ENCODE peak calls at places on chromosome 11, in ten cellular contexts. I is GM12891, R is transverse colon, S is IMR-90, U is prostate gland, Z is uterus, O is tibial nerve, A is sigmoid colon, N is A549, G is heart left ventricle. B is an unnamed sample.

GRCh38 chr11:93059074-93059957 is 89.9 kb downstream of the MTNR1B start:
- DNase-seq in R (no peak), Z (no peak), S (peak; percentile 90), O (no peak), G (no peak), U (no peak), N (no peak), A (no peak), I (no peak), B (no peak)

GRCh38 chr11:71193431-71193830 is 58.9 kb downstream of the SHANK2 start:
- DNase-seq in S (no peak), R (no peak), O (no peak), Z (no peak), N (no peak), I (no peak), G (no peak), U (no peak), A (no peak), B (no peak)

GRCh38 chr11:130457909-130458729 is 9.7 kb downstream of the ADAMTS15 start:
- DNase-seq in R (no peak), G (peak; percentile 73), U (peak; percentile 22), N (no peak), Z (no peak), I (no peak), O (no peak), A (no peak), S (no peak), B (no peak)

GRCh38 chr11:15885913-15886698 is 470.2 kb downstream of the SOX6 start:
- DNase-seq in R (no peak), N (no peak), A (no peak), Z (no peak), G (no peak), U (no peak), S (no peak), O (no peak), I (no peak), B (no peak)

GRCh38 chr11:128424867-128425285 is 162.5 kb downstream of the ETS1 start:
- DNase-seq in A (no peak), Z (no peak), G (peak; percentile 64), N (peak; percentile 8), S (peak; percentile 66), O (no peak), R (peak; percentile 86), I (no peak), U (no peak), B (no peak)

GRCh38 chr11:97909544-97910394 is 1111.0 kb upstream of the CNTN5 start:
- DNase-seq in Z (no peak), N (no peak), I (no peak), A (no peak), R (no peak), G (no peak), U (no peak), O (no peak), S (peak; percentile 57), B (no peak)

GRCh38 chr11:96284917-96285316 is 58.1 kb downstream of the MAML2 start:
- DNase-seq in S (no peak), A (no peak), N (no peak), O (no peak), U (no peak), G (no peak), R (no peak), I (no peak), Z (no peak), B (no peak)

GRCh38 chr11:118002010-118002540 is 15.9 kb downstream of the IL10RA start:
- DNase-seq in R (peak; percentile 9), A (no peak), N (no peak), S (no peak), Z (no peak), I (no peak), U (no peak), G (no peak), O (no peak), B (no peak)

GRCh38 chr11:2778630-2779498 is 79.1 kb upstream of the KCNQ1OT1 start:
- DNase-seq in O (peak; percentile 45), I (peak; percentile 70), G (peak; percentile 83), N (peak; percentile 26), A (peak; percentile 93), R (peak; percentile 86), S (peak; percentile 63), U (peak; percentile 87), Z (peak; percentile 77), B (peak; percentile 41)

GRCh38 chr11:128226106-128226716 is 361.1 kb downstream of the ETS1 start:
- DNase-seq in S (no peak), N (no peak), G (no peak), O (no peak), I (no peak), Z (no peak), A (no peak), R (no peak), U (no peak), B (no peak)

GRCh38 chr11:96744697-96745096 is 354.9 kb downstream of the JRKL start:
- DNase-seq in N (no peak), G (no peak), A (no peak), I (no peak), S (peak; percentile 16), Z (no peak), U (no peak), R (no peak), O (no peak), B (no peak)

DNA sequence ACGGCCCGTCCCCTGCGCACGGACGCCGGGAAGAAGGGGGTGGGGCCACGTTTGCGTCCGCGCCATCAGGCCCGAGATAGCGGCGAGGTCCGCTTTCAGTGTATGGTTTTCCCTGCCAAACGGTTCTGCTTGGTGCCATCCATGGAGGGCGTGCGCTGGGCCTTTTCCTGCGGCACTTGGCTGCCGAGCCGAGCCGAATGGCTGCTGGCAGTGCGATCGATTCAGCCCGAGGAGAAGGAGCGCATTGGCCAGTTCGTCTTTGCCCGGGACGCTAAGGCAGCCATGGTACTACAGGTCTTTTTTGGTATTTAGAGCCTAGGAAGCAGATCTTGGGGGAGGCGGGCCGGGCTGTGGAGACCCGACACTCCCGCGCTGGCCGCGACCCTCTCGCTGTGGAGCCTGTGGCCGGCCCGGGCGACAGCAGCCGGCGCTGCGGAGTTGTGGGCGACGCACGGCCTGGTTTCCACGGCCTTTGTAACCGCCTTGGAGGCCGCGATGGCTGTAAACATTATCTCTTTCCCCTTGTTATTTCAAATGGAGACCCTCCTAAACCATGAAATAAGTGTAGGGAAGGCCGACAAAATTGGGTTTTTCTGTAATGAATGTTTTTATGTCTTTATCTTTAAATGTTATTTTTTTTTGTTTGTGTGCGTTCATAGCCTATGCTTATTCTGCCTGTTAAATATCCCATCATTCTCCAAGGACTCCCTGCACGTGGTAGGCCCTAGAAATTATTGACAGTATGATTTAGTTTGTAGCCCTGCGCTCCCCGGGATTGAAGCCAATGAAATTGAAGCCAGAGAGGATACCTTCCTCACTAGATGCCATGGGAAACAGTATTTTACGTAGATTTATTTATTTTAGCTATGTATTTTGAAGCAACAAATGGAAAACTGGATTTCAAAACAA is at the start of gene AASDHPPT:
- DNase-seq in R (no peak), G (no peak), O (peak; percentile 16), A (no peak), I (no peak), N (peak; percentile 59), U (peak; percentile 30), S (peak; percentile 29), Z (peak; percentile 21), B (peak; percentile 79)
- TF ChIP-seq POLR2A in R (peak; percentile 28), G (no peak), O (no peak), A (peak; percentile 30), I (peak; percentile 68), N (peak; percentile 86), U (no peak), S (peak; percentile 81), Z (peak; percentile 51), B (peak; percentile 88)

DNA sequence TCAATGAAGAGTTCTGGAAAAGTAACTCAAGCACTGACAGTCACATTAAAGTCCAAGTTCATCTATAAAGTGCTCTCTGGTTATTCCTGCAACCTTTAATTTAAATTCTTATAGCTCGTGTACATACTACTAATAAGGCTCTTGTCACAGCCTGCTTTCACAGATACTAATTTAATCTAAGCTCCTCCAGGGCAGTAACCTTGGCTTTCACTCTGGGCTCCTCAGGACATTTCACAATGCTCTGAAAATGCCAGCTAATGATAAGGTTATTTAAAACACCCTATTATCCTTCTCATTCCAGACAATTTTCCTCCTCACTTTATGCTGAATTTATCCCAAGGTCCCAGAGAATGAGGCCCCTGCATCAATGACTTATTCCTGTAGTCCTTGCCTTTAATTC is 242.7 kb upstream of the CCDC90B start:
- DNase-seq in U (no peak), N (no peak), R (no peak), G (no peak), S (no peak), Z (no peak), O (no peak), A (no peak), I (no peak), B (no peak)
- TF ChIP-seq POLR2A in U (no peak), N (no peak), R (no peak), G (no peak), S (no peak), Z (no peak), O (no peak), A (no peak), I (no peak), B (no peak)

DNA sequence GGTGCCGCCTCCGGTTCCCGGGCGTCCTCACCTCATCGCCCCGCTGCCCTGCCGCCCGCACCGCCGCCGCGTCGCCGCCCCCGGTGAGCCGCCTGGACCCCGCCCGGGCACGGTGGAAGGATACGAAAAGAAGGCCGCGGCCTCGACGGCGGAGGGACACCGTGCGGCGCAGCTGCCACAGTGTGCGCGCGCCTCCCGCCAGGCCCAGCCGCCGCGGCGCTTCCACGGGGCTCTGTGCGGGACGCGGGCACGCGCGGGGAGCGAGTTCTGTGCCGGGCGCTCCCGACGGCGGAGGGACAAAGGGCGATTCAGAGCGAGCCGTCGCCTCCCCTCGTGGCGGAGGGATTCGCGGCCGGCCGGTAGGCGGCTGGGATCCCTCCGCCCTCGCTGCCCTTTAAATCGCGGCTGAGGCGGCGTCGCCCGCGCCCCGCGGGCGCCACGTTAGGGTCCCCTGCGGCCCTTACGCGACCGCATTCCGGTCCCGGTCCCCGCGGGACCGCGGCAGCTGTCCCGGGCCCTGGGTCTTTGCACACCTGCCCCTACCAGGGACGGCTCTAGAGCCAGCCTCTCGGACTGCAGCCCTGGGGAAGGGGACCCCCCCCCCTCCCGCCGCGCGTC is 568 bp upstream of the KMT5B start:
- DNase-seq in O (peak; percentile 79), N (peak; percentile 98), G (peak; percentile 94), A (peak; percentile 96), S (peak; percentile 96), U (peak; percentile 87), Z (peak; percentile 90), I (peak; percentile 81), R (peak; percentile 89), B (peak; percentile 87)
- TF ChIP-seq POLR2A in O (peak; percentile 92), N (peak; percentile 98), G (peak; percentile 88), A (peak; percentile 92), S (peak; percentile 93), U (peak; percentile 91), Z (peak; percentile 92), I (peak; percentile 95), R (peak; percentile 98), B (peak; percentile 99)

DNA sequence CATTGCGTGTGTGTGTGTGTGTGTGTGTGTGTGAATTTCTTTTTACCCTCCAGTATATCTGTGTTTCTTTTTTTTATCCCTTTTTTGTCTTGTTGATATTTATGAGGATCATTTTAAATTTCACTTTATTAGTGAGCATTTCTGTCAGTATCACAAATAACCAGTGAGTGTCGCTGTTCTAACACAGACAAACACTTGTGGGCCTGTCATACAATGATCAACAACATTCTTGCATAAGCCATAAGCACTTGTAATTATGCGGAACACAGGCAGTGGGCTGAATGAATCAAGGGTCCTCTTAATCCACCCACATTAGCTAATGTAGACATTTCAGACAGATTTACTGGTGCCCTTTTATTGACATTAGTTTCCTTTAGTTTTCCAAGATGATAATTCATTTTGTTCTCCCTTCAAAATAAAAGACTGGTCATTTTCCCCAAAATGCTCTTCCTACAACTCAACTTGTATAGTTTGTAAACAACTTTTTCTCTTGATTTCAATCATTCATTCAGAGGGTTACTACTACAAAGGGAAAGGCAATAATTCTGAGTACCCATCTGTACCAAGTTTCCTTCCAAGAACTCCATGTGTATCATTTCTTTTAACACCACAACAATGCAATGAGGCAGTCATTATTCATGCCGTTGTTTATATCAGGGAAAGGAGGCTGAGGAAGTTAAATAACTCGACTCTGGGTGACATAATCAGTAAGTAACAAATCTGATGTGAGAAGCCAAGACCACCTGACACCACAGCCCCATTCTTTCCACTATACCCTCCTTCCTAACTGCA is 34.6 kb upstream of the ANO3 start:
- DNase-seq in G (no peak), I (no peak), A (no peak), Z (no peak), O (no peak), S (peak; percentile 75), N (peak; percentile 77), U (peak; percentile 19), R (no peak), B (peak; percentile 52)
- TF ChIP-seq POLR2A in G (no peak), I (no peak), A (no peak), Z (no peak), O (no peak), S (no peak), N (no peak), U (no peak), R (no peak), B (no peak)

B was measured in endothelial cell of umbilical vein.